ENCODE peak calls at places on chromosome 11, in seven cellular contexts. One of them, this sample, is unnamed.
A peak's percentile ranks its signal among the peaks of the same experiment; 100 is the strongest.

GRCh38 chr11:109695696-109696095 is 273.7 kb downstream of the C11orf87 start:
- DNase-seq in fibroblast of lung: peak; percentile 42
- DNase-seq in choroid plexus epithelial cell: peak; percentile 29
- DNase-seq in gastrocnemius medialis: no peak
- DNase-seq in AG10803: peak; percentile 15
- DNase-seq in PC-3: no peak
- DNase-seq in RWPE2: no peak
- DNase-seq in this sample: no peak

GRCh38 chr11:94243571-94244229 is 60.7 kb upstream of the IZUMO1R start:
- DNase-seq in fibroblast of lung: peak; percentile 25
- DNase-seq in PC-3: no peak
- DNase-seq in RWPE2: no peak
- DNase-seq in gastrocnemius medialis: no peak
- DNase-seq in AG10803: no peak
- DNase-seq in choroid plexus epithelial cell: no peak
- DNase-seq in this sample: no peak

GRCh38 chr11:34997872-34998548 is 81.6 kb downstream of the PDHX start:
- DNase-seq in AG10803: peak; percentile 60
- DNase-seq in fibroblast of lung: peak; percentile 38
- DNase-seq in PC-3: peak; percentile 71
- DNase-seq in gastrocnemius medialis: no peak
- DNase-seq in RWPE2: no peak
- DNase-seq in choroid plexus epithelial cell: peak; percentile 65
- DNase-seq in this sample: no peak

GRCh38 chr11:66856496-66857233 is at the start of gene LRFN4:
- DNase-seq in fibroblast of lung: peak; percentile 51
- DNase-seq in gastrocnemius medialis: no peak
- DNase-seq in choroid plexus epithelial cell: no peak
- DNase-seq in AG10803: no peak
- DNase-seq in RWPE2: peak; percentile 73
- DNase-seq in PC-3: peak; percentile 57
- DNase-seq in this sample: peak; percentile 84

GRCh38 chr11:75786101-75786736 is 17.6 kb downstream of the DGAT2 start:
- DNase-seq in PC-3: no peak
- DNase-seq in choroid plexus epithelial cell: no peak
- DNase-seq in fibroblast of lung: no peak
- DNase-seq in gastrocnemius medialis: no peak
- DNase-seq in RWPE2: no peak
- DNase-seq in AG10803: no peak
- DNase-seq in this sample: peak; percentile 67

GRCh38 chr11:116640641-116641402 is 132.0 kb downstream of the BUD13 start:
- DNase-seq in choroid plexus epithelial cell: no peak
- DNase-seq in RWPE2: no peak
- DNase-seq in gastrocnemius medialis: no peak
- DNase-seq in fibroblast of lung: no peak
- DNase-seq in PC-3: no peak
- DNase-seq in AG10803: no peak
- DNase-seq in this sample: no peak

GRCh38 chr11:106990322-106990721 is 28.0 kb downstream of the GUCY1A2 start:
- DNase-seq in RWPE2: no peak
- DNase-seq in PC-3: no peak
- DNase-seq in AG10803: no peak
- DNase-seq in gastrocnemius medialis: no peak
- DNase-seq in fibroblast of lung: no peak
- DNase-seq in choroid plexus epithelial cell: no peak
- DNase-seq in this sample: no peak

GRCh38 chr11:11471196-11471595 is 118.1 kb upstream of the CSNK2A3 start:
- DNase-seq in PC-3: peak; percentile 2
- DNase-seq in RWPE2: no peak
- DNase-seq in choroid plexus epithelial cell: no peak
- DNase-seq in AG10803: no peak
- DNase-seq in fibroblast of lung: no peak
- DNase-seq in gastrocnemius medialis: no peak
- DNase-seq in this sample: no peak

GRCh38 chr11:36239636-36240035 is 49.6 kb downstream of the COMMD9 start:
- DNase-seq in RWPE2: no peak
- DNase-seq in choroid plexus epithelial cell: no peak
- DNase-seq in AG10803: no peak
- DNase-seq in gastrocnemius medialis: no peak
- DNase-seq in PC-3: no peak
- DNase-seq in fibroblast of lung: no peak
- DNase-seq in this sample: no peak

GRCh38 chr11:17691550-17691949 is 27.8 kb upstream of the MYOD1 start:
- DNase-seq in choroid plexus epithelial cell: no peak
- DNase-seq in gastrocnemius medialis: no peak
- DNase-seq in fibroblast of lung: no peak
- DNase-seq in PC-3: no peak
- DNase-seq in RWPE2: no peak
- DNase-seq in AG10803: no peak
- DNase-seq in this sample: no peak

GRCh38 chr11:131824766-131825165 is 454.4 kb downstream of the NTM start:
- DNase-seq in AG10803: peak; percentile 80
- DNase-seq in RWPE2: no peak
- DNase-seq in PC-3: no peak
- DNase-seq in gastrocnemius medialis: no peak
- DNase-seq in fibroblast of lung: no peak
- DNase-seq in choroid plexus epithelial cell: peak; percentile 87
- DNase-seq in this sample: no peak

GRCh38 chr11:110317516-110317932 is 21.1 kb upstream of the RDX start:
- DNase-seq in choroid plexus epithelial cell: peak; percentile 34
- DNase-seq in RWPE2: no peak
- DNase-seq in gastrocnemius medialis: no peak
- DNase-seq in fibroblast of lung: peak; percentile 70
- DNase-seq in PC-3: peak; percentile 51
- DNase-seq in AG10803: no peak
- DNase-seq in this sample: no peak

GRCh38 chr11:128620306-128621175 is 33.2 kb upstream of the ETS1 start:
- DNase-seq in AG10803: peak; percentile 55
- DNase-seq in choroid plexus epithelial cell: no peak
- DNase-seq in RWPE2: no peak
- DNase-seq in gastrocnemius medialis: no peak
- DNase-seq in PC-3: no peak
- DNase-seq in fibroblast of lung: no peak
- DNase-seq in this sample: no peak

GRCh38 chr11:15053201-15053685 is 20.1 kb upstream of the CALCB start:
- DNase-seq in AG10803: peak; percentile 34
- DNase-seq in choroid plexus epithelial cell: peak; percentile 12
- DNase-seq in gastrocnemius medialis: no peak
- DNase-seq in RWPE2: no peak
- DNase-seq in PC-3: no peak
- DNase-seq in fibroblast of lung: no peak
- DNase-seq in this sample: no peak

GRCh38 chr11:118928108-118928869 is 2.6 kb upstream of the BCL9L start:
- DNase-seq in RWPE2: peak; percentile 79
- DNase-seq in AG10803: peak; percentile 94
- DNase-seq in gastrocnemius medialis: peak; percentile 98
- DNase-seq in PC-3: peak; percentile 98
- DNase-seq in fibroblast of lung: peak; percentile 92
- DNase-seq in choroid plexus epithelial cell: peak; percentile 94
- DNase-seq in this sample: peak; percentile 92

GRCh38 chr11:70244698-70245097 is 25.8 kb upstream of the PPFIA1 start:
- DNase-seq in PC-3: peak; percentile 56
- DNase-seq in choroid plexus epithelial cell: peak; percentile 97
- DNase-seq in RWPE2: no peak
- DNase-seq in gastrocnemius medialis: no peak
- DNase-seq in fibroblast of lung: peak; percentile 98
- DNase-seq in AG10803: peak; percentile 65
- DNase-seq in this sample: no peak

GRCh38 chr11:46367244-46367915 is 14.1 kb upstream of the MDK start:
- DNase-seq in choroid plexus epithelial cell: peak; percentile 66
- DNase-seq in gastrocnemius medialis: peak; percentile 66
- DNase-seq in fibroblast of lung: peak; percentile 26
- DNase-seq in PC-3: peak; percentile 39
- DNase-seq in AG10803: peak; percentile 54
- DNase-seq in RWPE2: no peak
- DNase-seq in this sample: peak; percentile 84

GRCh38 chr11:103368151-103368550 is 258.9 kb downstream of the DYNC2H1 start:
- DNase-seq in PC-3: no peak
- DNase-seq in fibroblast of lung: peak; percentile 62
- DNase-seq in gastrocnemius medialis: no peak
- DNase-seq in AG10803: peak; percentile 64
- DNase-seq in RWPE2: no peak
- DNase-seq in choroid plexus epithelial cell: no peak
- DNase-seq in this sample: no peak

GRCh38 chr11:68757711-68758110 is 6.4 kb upstream of the TESMIN start:
- DNase-seq in AG10803: no peak
- DNase-seq in PC-3: no peak
- DNase-seq in RWPE2: no peak
- DNase-seq in gastrocnemius medialis: no peak
- DNase-seq in fibroblast of lung: no peak
- DNase-seq in choroid plexus epithelial cell: no peak
- DNase-seq in this sample: no peak

GRCh38 chr11:65427691-65428577 is 5.3 kb downstream of the NEAT1 start:
- DNase-seq in choroid plexus epithelial cell: peak; percentile 87
- DNase-seq in AG10803: peak; percentile 86
- DNase-seq in PC-3: peak; percentile 50
- DNase-seq in RWPE2: peak; percentile 45
- DNase-seq in gastrocnemius medialis: peak; percentile 66
- DNase-seq in fibroblast of lung: peak; percentile 61
- DNase-seq in this sample: peak; percentile 65
- H3K4me3 ChIP-seq in choroid plexus epithelial cell: peak overlapping the region; percentile 77
- H3K4me3 ChIP-seq in AG10803: peak overlapping the region; percentile 99
- H3K4me3 ChIP-seq in PC-3: peak overlapping the region; percentile 93
- H3K4me3 ChIP-seq in RWPE2: peak overlapping the region; percentile 76
- H3K4me3 ChIP-seq in gastrocnemius medialis: peak overlapping the region; percentile 87
- H3K4me3 ChIP-seq in fibroblast of lung: peak overlapping the region; percentile 90
- H3K4me3 ChIP-seq in this sample: peak overlapping the region; percentile 98

GRCh38 chr11:72641522-72641899 is 32.7 kb downstream of the PDE2A start:
- DNase-seq in fibroblast of lung: no peak
- DNase-seq in PC-3: no peak
- DNase-seq in AG10803: no peak
- DNase-seq in choroid plexus epithelial cell: no peak
- DNase-seq in RWPE2: no peak
- DNase-seq in gastrocnemius medialis: no peak
- DNase-seq in this sample: no peak
- H3K4me3 ChIP-seq in fibroblast of lung: no peak overlapping the region
- H3K4me3 ChIP-seq in PC-3: peak overlapping the region; percentile 68
- H3K4me3 ChIP-seq in AG10803: no peak overlapping the region
- H3K4me3 ChIP-seq in choroid plexus epithelial cell: no peak overlapping the region
- H3K4me3 ChIP-seq in RWPE2: no peak overlapping the region
- H3K4me3 ChIP-seq in gastrocnemius medialis: peak overlapping the region; percentile 73
- H3K4me3 ChIP-seq in this sample: peak overlapping the region; percentile 58

DNA sequence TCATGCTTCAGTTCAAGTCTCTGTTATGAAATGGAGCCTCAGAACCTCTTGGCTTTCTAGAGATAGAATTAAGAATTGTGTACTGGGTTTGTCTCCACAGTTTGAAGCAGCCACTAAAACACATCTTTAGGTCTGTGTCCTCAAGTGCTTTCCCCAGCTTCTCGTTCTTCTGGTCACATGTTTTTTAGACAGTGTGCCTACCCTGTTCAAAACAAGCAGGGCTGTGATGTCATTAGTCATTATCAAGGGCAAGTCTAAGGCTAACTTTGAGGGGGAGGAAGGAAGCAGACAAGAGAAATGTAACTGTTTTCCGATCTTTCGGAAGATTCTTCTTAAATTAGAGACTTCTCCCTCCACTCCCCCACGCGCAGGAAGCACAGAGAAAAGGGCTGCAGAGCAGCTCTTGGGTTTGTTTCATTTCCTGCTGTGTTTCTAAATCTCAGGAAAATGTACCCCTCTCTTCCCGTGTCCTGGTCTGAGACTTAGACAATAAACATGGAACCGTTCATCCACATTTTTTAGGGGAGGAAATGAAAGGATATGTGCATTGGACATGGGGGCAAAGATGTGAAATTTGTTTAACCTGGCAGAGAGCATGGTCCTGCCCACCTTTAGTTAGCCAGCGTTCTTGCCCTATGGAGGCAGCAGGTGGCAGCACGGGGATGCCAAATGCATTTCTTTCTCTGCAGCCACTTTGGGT is 3.1 kb downstream of the AKIP1 start:
- DNase-seq in PC-3: peak; percentile 41
- DNase-seq in AG10803: no peak
- DNase-seq in RWPE2: no peak
- DNase-seq in fibroblast of lung: peak; percentile 54
- DNase-seq in gastrocnemius medialis: no peak
- DNase-seq in choroid plexus epithelial cell: peak; percentile 72
- DNase-seq in this sample: no peak
- H3K4me3 ChIP-seq in PC-3: peak overlapping the region; percentile 4
- H3K4me3 ChIP-seq in AG10803: peak overlapping the region; percentile 25
- H3K4me3 ChIP-seq in RWPE2: no peak overlapping the region
- H3K4me3 ChIP-seq in fibroblast of lung: no peak overlapping the region
- H3K4me3 ChIP-seq in gastrocnemius medialis: no peak overlapping the region
- H3K4me3 ChIP-seq in choroid plexus epithelial cell: peak overlapping the region; percentile 34
- H3K4me3 ChIP-seq in this sample: peak overlapping the region; percentile 17

GRCh38 chr11:61507012-61507768 is 1.4 kb upstream of the LRRC10B start:
- DNase-seq in AG10803: no peak
- DNase-seq in fibroblast of lung: no peak
- DNase-seq in PC-3: no peak
- DNase-seq in gastrocnemius medialis: no peak
- DNase-seq in choroid plexus epithelial cell: no peak
- DNase-seq in RWPE2: no peak
- DNase-seq in this sample: no peak
- H3K4me3 ChIP-seq in AG10803: no peak overlapping the region
- H3K4me3 ChIP-seq in fibroblast of lung: no peak overlapping the region
- H3K4me3 ChIP-seq in PC-3: no peak overlapping the region
- H3K4me3 ChIP-seq in gastrocnemius medialis: no peak overlapping the region
- H3K4me3 ChIP-seq in choroid plexus epithelial cell: no peak overlapping the region
- H3K4me3 ChIP-seq in RWPE2: no peak overlapping the region
- H3K4me3 ChIP-seq in this sample: no peak overlapping the region

GRCh38 chr11:111870887-111871692 is at the start of gene ALG9:
- DNase-seq in fibroblast of lung: peak; percentile 85
- DNase-seq in PC-3: peak; percentile 83
- DNase-seq in choroid plexus epithelial cell: peak; percentile 85
- DNase-seq in AG10803: peak; percentile 85
- DNase-seq in RWPE2: peak; percentile 69
- DNase-seq in gastrocnemius medialis: peak; percentile 83
- DNase-seq in this sample: peak; percentile 91

GRCh38 chr11:111871693-111872161 is 346 bp upstream of the ALG9 start:
- DNase-seq in RWPE2: no peak
- DNase-seq in PC-3: no peak
- DNase-seq in choroid plexus epithelial cell: no peak
- DNase-seq in fibroblast of lung: no peak
- DNase-seq in gastrocnemius medialis: no peak
- DNase-seq in AG10803: no peak
- DNase-seq in this sample: no peak

GRCh38 chr11:111870522-111870886 is 877 bp downstream of the ALG9 start:
- DNase-seq in gastrocnemius medialis: no peak
- DNase-seq in PC-3: no peak
- DNase-seq in choroid plexus epithelial cell: no peak
- DNase-seq in fibroblast of lung: no peak
- DNase-seq in RWPE2: no peak
- DNase-seq in AG10803: no peak
- DNase-seq in this sample: no peak

GRCh38 chr11:111870113-111870512 is 1.3 kb downstream of the ALG9 start:
- DNase-seq in PC-3: no peak
- DNase-seq in AG10803: no peak
- DNase-seq in RWPE2: no peak
- DNase-seq in fibroblast of lung: no peak
- DNase-seq in gastrocnemius medialis: no peak
- DNase-seq in choroid plexus epithelial cell: no peak
- DNase-seq in this sample: no peak
- H3K4me3 ChIP-seq in PC-3: peak overlapping the region; percentile 91
- H3K4me3 ChIP-seq in AG10803: peak overlapping the region; percentile 90
- H3K4me3 ChIP-seq in RWPE2: no peak overlapping the region
- H3K4me3 ChIP-seq in fibroblast of lung: no peak overlapping the region
- H3K4me3 ChIP-seq in gastrocnemius medialis: peak overlapping the region; percentile 78
- H3K4me3 ChIP-seq in choroid plexus epithelial cell: no peak overlapping the region
- H3K4me3 ChIP-seq in this sample: peak overlapping the region; percentile 86